ENCODE peak calls at places on chromosomes 11 and 22, in four cellular contexts. O is nephron progenitor cell, B is astrocyte of the spinal cord, H is left ventricle myocardium inferior. X is an unnamed sample.

GRCh38 chr22:25174888-25175411 is 24.7 kb upstream of the CRYBB3 start:
- DNase-seq in O (no peak), B (no peak), H (no peak), X (no peak)

GRCh38 chr11:16157327-16157726 is 199.0 kb downstream of the SOX6 start:
- DNase-seq in O (no peak), B (no peak), H (no peak), X (no peak)

GRCh38 chr22:28822930-28823481 is 22.6 kb upstream of the XBP1 start:
- DNase-seq in O (no peak), B (no peak), H (no peak), X (peak; percentile 97)

GRCh38 chr11:93817426-93818348 is 32.7 kb downstream of the VSTM5 start:
- DNase-seq in O (no peak), B (no peak), H (no peak), X (no peak)

GRCh38 chr11:70608568-70609314 is 210.4 kb downstream of the CTTN start:
- DNase-seq in O (peak; percentile 41), B (peak; percentile 29), H (no peak), X (no peak)

GRCh38 chr11:95200781-95201457 is 30.1 kb downstream of the SESN3 start:
- DNase-seq in O (no peak), B (no peak), H (no peak), X (no peak)

GRCh38 chr11:126997196-126997595 is 3.4 kb downstream of the KIRREL3 start:
- DNase-seq in O (no peak), B (no peak), H (no peak), X (no peak)

GRCh38 chr22:19731736-19732135 is 8.4 kb downstream of the GP1BB start:
- DNase-seq in O (peak; percentile 71), B (no peak), H (no peak), X (no peak)

GRCh38 chr22:19663821-19664325 is 50.4 kb upstream of the SEPTIN5 start:
- DNase-seq in O (peak; percentile 43), B (peak; percentile 78), H (peak; percentile 71), X (no peak)

GRCh38 chr11:121512468-121513465 is 60.0 kb upstream of the SORL1-AS1 start:
- DNase-seq in O (no peak), B (no peak), H (no peak), X (no peak)
- TF ChIP-seq CTCF in O (no peak), B (no peak), H (no peak), X (no peak)

GRCh38 chr11:118109231-118109630 is 22.5 kb upstream of the SMIM35 start:
- DNase-seq in O (no peak), B (no peak), H (peak; percentile 29), X (no peak)
- TF ChIP-seq CTCF in O (no peak), B (no peak), H (no peak), X (no peak)

GRCh38 chr11:112728288-112728687 is 232.9 kb upstream of the NCAM1 start:
- DNase-seq in O (no peak), B (no peak), H (no peak), X (no peak)

GRCh38 chr11:112723676-112724075 is 237.5 kb upstream of the NCAM1 start:
- DNase-seq in O (no peak), B (no peak), H (no peak), X (no peak)

GRCh38 chr11:112724194-112724790 is 236.9 kb upstream of the NCAM1 start:
- DNase-seq in O (no peak), B (no peak), H (no peak), X (no peak)

GRCh38 chr11:112727341-112727841 is 233.8 kb upstream of the NCAM1 start:
- DNase-seq in O (no peak), B (no peak), H (no peak), X (no peak)

DNA sequence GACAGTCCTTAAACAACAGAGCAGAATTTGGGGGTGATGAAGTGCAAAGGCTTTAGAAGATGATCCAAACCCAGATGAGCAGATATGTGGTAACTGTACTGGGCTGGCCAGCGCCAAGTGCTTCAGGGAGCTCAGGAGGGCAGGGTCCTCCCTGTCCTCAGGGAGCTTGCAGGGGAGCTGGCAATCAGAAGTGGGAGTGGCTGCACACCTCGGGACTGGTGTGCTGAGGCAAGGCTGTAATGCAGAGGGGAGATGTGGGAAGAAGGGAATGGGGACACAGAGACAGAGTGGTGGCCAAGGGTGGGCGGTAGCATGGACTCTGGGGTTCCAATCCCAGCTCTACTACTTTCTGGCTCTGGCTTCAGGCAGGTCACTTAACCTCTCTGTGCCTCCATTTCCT is 235.6 kb upstream of the NCAM1 start:
- DNase-seq in O (no peak), B (no peak), H (no peak), X (no peak)
- TF ChIP-seq CTCF in O (no peak), B (no peak), H (no peak), X (no peak)

GRCh38 chr22:43487311-43488030 is 75.7 kb downstream of the MPPED1 start:
- DNase-seq in O (no peak), B (no peak), H (no peak), X (no peak)

GRCh38 chr22:43490311-43490710 is 78.5 kb downstream of the MPPED1 start:
- DNase-seq in O (no peak), B (no peak), H (no peak), X (no peak)

GRCh38 chr22:43491177-43491576 is 79.4 kb downstream of the MPPED1 start:
- DNase-seq in O (no peak), B (no peak), H (no peak), X (no peak)

GRCh38 chr22:43488031-43488892 is 76.4 kb downstream of the MPPED1 start:
- DNase-seq in O (no peak), B (no peak), H (no peak), X (no peak)

DNA sequence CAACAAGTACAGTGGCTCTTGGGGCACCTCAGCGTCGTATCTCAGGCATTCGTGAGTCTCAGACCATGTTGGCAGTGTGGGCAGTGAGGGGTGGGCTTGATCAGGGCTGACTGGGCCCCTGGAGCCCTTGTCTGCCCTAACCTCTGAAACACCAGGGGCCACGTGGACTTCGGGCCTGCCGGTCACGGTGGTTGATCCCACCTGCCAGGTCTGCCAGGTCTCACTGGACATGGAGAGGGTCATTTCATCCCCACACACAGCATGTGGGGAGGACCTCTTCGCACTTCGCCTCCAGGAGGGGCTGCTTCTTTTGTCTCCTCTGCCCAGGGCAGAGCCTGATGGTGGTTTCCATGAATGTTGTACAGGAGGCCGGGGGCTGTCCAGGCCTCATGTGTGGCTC is 77.1 kb downstream of the MPPED1 start:
- DNase-seq in O (no peak), B (no peak), H (no peak), X (no peak)
- TF ChIP-seq CTCF in O (no peak), B (no peak), H (no peak), X (no peak)

DNA sequence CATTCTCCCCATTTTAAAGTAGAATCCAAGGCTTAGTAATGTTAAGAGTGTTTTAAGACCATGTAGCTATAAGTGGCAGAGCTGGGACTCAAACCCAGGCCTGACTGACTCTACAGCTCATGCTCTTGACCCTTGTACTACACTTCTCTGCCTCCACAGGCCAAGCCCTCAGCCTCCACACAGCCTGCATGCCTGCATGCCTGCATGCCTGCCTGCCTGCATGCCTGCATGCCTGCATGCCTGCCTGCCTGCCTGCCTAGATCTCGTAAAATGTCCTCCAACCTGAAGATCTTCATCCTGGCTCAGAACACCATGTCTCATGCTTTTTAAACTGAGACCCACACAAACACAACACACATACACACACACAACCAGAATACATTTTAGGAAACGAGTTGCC is 18.6 kb downstream of the TBC1D10A start:
- DNase-seq in O (no peak), B (no peak), H (no peak), X (no peak)
- TF ChIP-seq CTCF in O (no peak), B (no peak), H (no peak), X (no peak)

X was measured in MM.1S.